ENCODE peak calls at places on chromosomes 13 and 19, in four cellular contexts. E is LoVo; Y is effector CD8-positive, alpha-beta T cell; N is SK-N-SH. M is an unnamed sample.

GRCh38 chr13:32881792-32882175 is 134.4 kb upstream of the KL start:
- DNase-seq in E (peak; percentile 6), Y (no peak), N (no peak), M (no peak)

GRCh38 chr13:68048802-68049359 is 818.7 kb upstream of the PCDH9 start:
- DNase-seq in E (no peak), Y (no peak), N (no peak), M (no peak)

GRCh38 chr19:38228491-38229439 is 4.7 kb upstream of the DPF1 start:
- DNase-seq in E (no peak), Y (no peak), N (peak; percentile 83), M (no peak)

GRCh38 chr13:67175836-67176235 is 54.3 kb downstream of the PCDH9 start:
- DNase-seq in E (no peak), Y (no peak), N (no peak), M (no peak)

GRCh38 chr13:23686948-23687347 is 116.7 kb downstream of the TNFRSF19 start:
- DNase-seq in E (no peak), Y (no peak), N (no peak), M (no peak)

GRCh38 chr19:41039806-41040205 is 48.4 kb upstream of the CYP2A13 start:
- DNase-seq in E (no peak), Y (no peak), N (no peak), M (no peak)

GRCh38 chr19:39842693-39843435 is 3.3 kb downstream of the FBL start:
- DNase-seq in E (no peak), Y (no peak), N (no peak), M (no peak)

GRCh38 chr13:90477194-90477593 is 870.3 kb upstream of the MIR17HG start:
- DNase-seq in E (no peak), Y (no peak), N (no peak), M (no peak)

GRCh38 chr13:45340422-45341033 is 455 bp downstream of the TPT1 start:
- DNase-seq in E (peak; percentile 81), Y (peak; percentile 65), N (peak; percentile 78), M (peak; percentile 88)

GRCh38 chr19:53333071-53333465 is 481 bp upstream of the ZNF845 start:
- DNase-seq in E (peak; percentile 16), Y (peak; percentile 9), N (peak; percentile 61), M (peak; percentile 70)

GRCh38 chr19:20661150-20661819 is at the start of gene ZNF626:
- DNase-seq in E (no peak), Y (peak; percentile 85), N (peak; percentile 89), M (peak; percentile 78)